ENCODE peak calls at places on chromosomes 12 and 14, in five cellular contexts. P is NB4, X is GM23338, A is body of pancreas, Z is endothelial cell. W is an unnamed sample.

GRCh38 chr12:43098766-43099550 is 453.0 kb downstream of the ADAMTS20 start:
- DNase-seq in P (no peak), X (no peak), A (no peak), Z (no peak), W (no peak)

GRCh38 chr14:69683971-69684370 is 72.6 kb downstream of the SUSD6 start:
- DNase-seq in P (no peak), X (no peak), A (no peak), Z (no peak), W (no peak)

GRCh38 chr12:40436564-40436963 is 211.8 kb downstream of the LRRK2 start:
- DNase-seq in P (no peak), X (no peak), A (no peak), Z (no peak), W (no peak)

GRCh38 chr12:110636516-110636915 is 22.6 kb downstream of the TCTN1 start:
- DNase-seq in P (peak; percentile 80), X (no peak), A (no peak), Z (no peak), W (no peak)

GRCh38 chr12:101297661-101298060 is 17.8 kb downstream of the UTP20 start:
- DNase-seq in P (no peak), X (no peak), A (no peak), Z (no peak), W (no peak)

GRCh38 chr12:6883683-6884082 is 10.6 kb upstream of the SPSB2 start:
- DNase-seq in P (no peak), X (no peak), A (no peak), Z (no peak), W (no peak)

GRCh38 chr14:38964630-38965029 is 138.4 kb downstream of the SEC23A start:
- DNase-seq in P (no peak), X (no peak), A (no peak), Z (no peak), W (no peak)

GRCh38 chr12:43370299-43370698 is 181.7 kb downstream of the ADAMTS20 start:
- DNase-seq in P (peak; percentile 16), X (no peak), A (no peak), Z (no peak), W (no peak)

GRCh38 chr12:13135336-13136178 is 32.1 kb upstream of the GSG1 start:
- DNase-seq in P (no peak), X (peak; percentile 59), A (peak; percentile 72), Z (no peak), W (no peak)

GRCh38 chr14:48563465-48563864 is 888.1 kb upstream of the MDGA2 start:
- DNase-seq in P (no peak), X (no peak), A (no peak), Z (no peak), W (no peak)

DNA sequence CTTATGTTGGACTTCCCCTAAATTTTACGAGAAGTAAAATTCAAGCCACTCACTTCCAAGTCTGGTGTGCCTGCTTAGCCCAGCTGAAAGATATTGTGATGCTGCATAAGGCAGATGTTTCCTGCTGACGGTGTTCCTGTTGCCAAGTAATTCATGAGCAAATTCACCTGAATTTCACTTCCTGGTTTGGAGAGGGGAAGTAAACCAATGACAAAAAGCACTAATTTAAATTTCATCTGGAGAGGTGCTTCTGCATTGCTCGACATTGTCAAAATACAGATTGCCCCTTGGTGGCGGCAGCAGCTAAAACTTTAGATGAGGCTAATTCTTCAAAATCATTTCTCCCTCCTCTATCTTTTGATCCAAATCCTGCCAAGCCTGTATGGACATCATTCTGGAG is 281.1 kb downstream of the AACS start:
- DNase-seq in P (peak; percentile 11), X (peak; percentile 73), A (no peak), Z (no peak), W (no peak)
- TF ChIP-seq CTCF in P (no peak), X (peak; percentile 43), A (peak; percentile 3), Z (no peak), W (no peak)

DNA sequence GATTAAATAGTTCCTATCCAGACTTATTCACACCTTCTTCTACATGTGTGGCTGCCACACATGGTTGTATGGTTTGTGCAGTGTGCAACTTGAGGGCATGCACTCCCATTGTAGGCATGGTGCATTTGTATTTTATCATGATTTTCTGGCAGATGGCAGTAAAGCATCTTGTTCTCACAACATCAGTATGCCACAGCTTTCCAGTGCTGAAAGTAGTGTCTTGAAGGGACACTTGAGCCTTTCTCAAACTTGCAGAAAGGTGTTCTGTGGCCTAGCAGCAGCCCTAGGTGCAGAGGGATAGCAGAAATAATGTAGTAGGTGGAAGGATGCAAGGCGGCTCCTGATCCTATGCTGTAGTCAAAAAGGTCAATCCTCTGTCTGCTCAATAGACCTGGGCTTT is 72.9 kb downstream of the LMNTD1 start:
- DNase-seq in P (no peak), X (no peak), A (no peak), Z (no peak), W (no peak)
- TF ChIP-seq CTCF in P (no peak), X (no peak), A (no peak), Z (no peak), W (no peak)

DNA sequence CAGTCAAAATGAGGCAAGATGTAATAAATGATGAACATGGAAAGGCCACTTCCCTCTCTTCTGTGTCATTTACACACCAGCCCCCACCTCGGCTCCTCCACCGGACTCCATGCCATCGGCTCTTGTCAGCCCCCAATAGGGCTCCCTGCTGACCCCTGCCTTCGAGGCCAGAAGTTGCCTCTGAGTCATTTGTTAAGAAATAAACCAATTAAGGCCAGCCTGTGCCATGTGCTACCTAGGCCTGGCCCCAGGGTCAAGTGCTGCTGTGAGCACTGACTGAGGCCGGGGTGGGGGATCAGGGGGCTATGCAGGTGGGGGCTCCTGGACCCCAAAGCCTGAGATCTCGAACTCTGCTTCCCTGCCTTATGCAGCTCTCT is 53.2 kb downstream of the TESC start:
- DNase-seq in P (peak; percentile 95), X (peak; percentile 56), A (no peak), Z (no peak), W (peak; percentile 33)
- TF ChIP-seq CTCF in P (peak; percentile 44), X (peak; percentile 27), A (no peak), Z (no peak), W (peak; percentile 15)

GRCh38 chr14:56116128-56116900 is 1.9 kb upstream of the PELI2 start:
- DNase-seq in P (no peak), X (no peak), A (no peak), Z (no peak), W (no peak)

GRCh38 chr14:56120091-56120632 is 2.0 kb downstream of the PELI2 start:
- DNase-seq in P (no peak), X (no peak), A (peak; percentile 48), Z (peak; percentile 12), W (no peak)

GRCh38 chr14:56118611-56119181 is 485 bp downstream of the PELI2 start:
- DNase-seq in P (no peak), X (peak; percentile 42), A (peak; percentile 38), Z (peak; percentile 47), W (peak; percentile 62)

GRCh38 chr14:56119221-56119967 is 1.2 kb downstream of the PELI2 start:
- DNase-seq in P (peak; percentile 30), X (peak; percentile 64), A (peak; percentile 50), Z (peak; percentile 63), W (peak; percentile 69)

DNA sequence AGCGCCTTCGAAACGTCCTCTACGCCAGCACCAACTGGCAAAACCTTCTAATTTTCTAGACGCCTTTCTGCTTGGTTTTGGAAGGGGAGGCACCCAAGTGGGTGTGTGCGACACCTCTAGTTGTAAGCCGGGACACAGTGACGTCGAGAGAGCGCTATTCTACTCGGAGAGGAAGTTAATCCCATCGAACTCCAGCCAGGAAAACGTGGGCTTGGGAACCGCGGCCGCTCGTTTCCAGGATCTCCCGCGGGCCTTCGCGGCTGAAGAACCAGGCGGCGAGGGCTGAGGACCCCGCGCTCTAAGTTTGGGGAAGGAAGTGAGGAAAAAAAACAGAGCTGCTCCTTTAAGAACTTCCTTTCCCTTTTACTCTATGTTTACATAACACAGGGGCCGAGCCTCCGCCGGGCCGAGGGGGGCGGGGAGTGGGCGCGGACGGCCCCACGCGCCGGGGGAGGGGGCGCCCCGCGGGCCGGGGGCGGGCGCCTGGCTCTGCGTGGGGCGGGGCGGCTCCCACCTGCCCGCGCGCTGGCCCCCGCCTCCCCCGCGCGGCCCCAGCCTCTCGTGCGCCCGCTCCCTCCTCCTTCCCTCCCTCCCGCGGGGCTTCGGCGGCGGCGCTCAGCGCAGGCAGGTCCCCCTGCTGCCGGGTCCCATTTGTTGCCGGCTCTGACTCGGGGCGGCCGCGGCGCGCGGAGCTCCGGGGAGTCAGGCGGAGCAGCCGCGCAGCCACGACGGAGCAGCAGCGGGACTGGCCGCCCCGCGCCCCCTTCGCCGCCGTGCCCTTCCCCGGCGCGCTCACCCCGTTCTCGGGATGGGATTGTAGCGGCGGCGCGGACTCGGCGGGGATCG is at the start of gene PELI2:
- DNase-seq in P (peak; percentile 71), X (peak; percentile 84), A (peak; percentile 89), Z (peak; percentile 89), W (peak; percentile 82)
- TF ChIP-seq CTCF in P (no peak), X (no peak), A (peak; percentile 50), Z (peak; percentile 17), W (no peak)

GRCh38 chr14:99300190-99300589 is 28.2 kb upstream of the BCL11B start:
- DNase-seq in P (no peak), X (peak; percentile 30), A (no peak), Z (no peak), W (no peak)

DNA sequence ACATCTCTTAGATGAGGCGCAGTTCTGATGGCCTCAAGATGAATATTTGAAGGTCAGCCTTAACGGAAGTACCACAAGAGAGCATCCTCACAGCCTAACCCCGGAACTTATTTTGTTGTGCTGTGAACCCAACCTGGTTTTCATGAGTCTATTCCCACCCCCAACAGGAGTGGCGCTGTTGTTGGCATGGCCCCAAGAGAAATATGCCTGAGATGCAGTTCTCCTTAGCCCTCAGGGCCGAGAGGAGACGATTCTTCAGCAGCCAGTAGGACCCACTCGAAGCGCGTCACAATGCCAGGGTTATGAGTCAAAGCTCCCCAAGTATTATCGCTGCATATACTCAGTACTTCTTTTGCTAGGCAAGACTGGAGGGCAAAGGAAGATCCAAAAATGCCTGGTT is 24.5 kb upstream of the BCL11B start:
- DNase-seq in P (no peak), X (peak; percentile 58), A (no peak), Z (no peak), W (no peak)
- TF ChIP-seq CTCF in P (no peak), X (peak; percentile 58), A (no peak), Z (no peak), W (no peak)

GRCh38 chr14:106509795-106510194 is 983.4 kb downstream of the TMEM121 start:
- DNase-seq in P (no peak), X (no peak), A (no peak), Z (no peak), W (no peak)

GRCh38 chr14:106506901-106507305 is 980.5 kb downstream of the TMEM121 start:
- DNase-seq in P (no peak), X (no peak), A (no peak), Z (no peak), W (no peak)

GRCh38 chr14:106508216-106508615 is 981.8 kb downstream of the TMEM121 start:
- DNase-seq in P (no peak), X (peak; percentile 1), A (no peak), Z (no peak), W (no peak)

GRCh38 chr14:106507354-106507753 is 981.0 kb downstream of the TMEM121 start:
- DNase-seq in P (no peak), X (no peak), A (no peak), Z (no peak), W (no peak)

GRCh38 chr14:106509176-106509575 is 982.8 kb downstream of the TMEM121 start:
- DNase-seq in P (no peak), X (no peak), A (no peak), Z (no peak), W (no peak)
- TF ChIP-seq CTCF in P (no peak), X (no peak), A (no peak), Z (no peak), W (no peak)